ENCODE peak calls at places on chromosomes 1 and 21, in nine cellular contexts. G, E, A, X, O, M, Y, Q and J are unnamed samples. For H3K4me1, the result is how much of the 10 kb centered on the place peaks cover.

GRCh38 chr1:2314803-2315710 is 76.3 kb downstream of the MORN1 start:
- DNase-seq in Y (peak), X (peak), A (peak), E (no peak), Q (no peak), O (peak), M (no peak), G (peak), J (no peak)

GRCh38 chr1:96487961-96488360 is 233.6 kb upstream of the PTBP2 start:
- DNase-seq in X (no peak), G (peak), M (no peak), O (no peak), Y (no peak), E (no peak), A (no peak), Q (no peak), J (no peak)

GRCh38 chr1:12112711-12113161 is 49.6 kb downstream of the TNFRSF8 start:
- DNase-seq in E (no peak), O (no peak), Q (no peak), M (no peak), X (no peak), Y (no peak), G (no peak), A (no peak), J (no peak)

GRCh38 chr1:205465392-205465791 is 9.5 kb upstream of the BLACAT1 start:
- DNase-seq in X (no peak), G (no peak), E (no peak), Q (no peak), O (no peak), Y (no peak), M (no peak), A (no peak), J (no peak)

GRCh38 chr1:86207323-86207722 is 50.8 kb upstream of the COL24A1 start:
- DNase-seq in X (peak), G (peak), Y (no peak), Q (no peak), E (peak), A (no peak), M (no peak), O (peak), J (no peak)

GRCh38 chr1:1996207-1996651 is 7.4 kb downstream of the CFAP74 start:
- DNase-seq in G (peak), M (no peak), A (no peak), O (no peak), Y (no peak), E (no peak), Q (no peak), X (no peak), J (no peak)

GRCh38 chr21:25907573-25908275 is 173.0 kb downstream of the GABPA start:
- DNase-seq in O (no peak), X (no peak), M (no peak), G (peak), E (peak), Q (no peak), A (no peak), Y (no peak), J (no peak)

GRCh38 chr1:162475089-162475488 is 22.5 kb upstream of the UHMK1 start:
- DNase-seq in E (no peak), X (no peak), A (no peak), G (no peak), M (no peak), Y (peak), O (no peak), Q (no peak), J (no peak)

GRCh38 chr1:229116114-229116513 is 154.8 kb upstream of the RAB4A start:
- DNase-seq in X (no peak), Y (no peak), M (no peak), Q (no peak), A (no peak), O (no peak), E (no peak), G (peak), J (no peak)

GRCh38 chr1:43396059-43396458 is 6.4 kb downstream of the SZT2 start:
- DNase-seq in A (no peak), Q (no peak), E (no peak), O (no peak), Y (no peak), M (no peak), G (no peak), X (peak), J (no peak)

GRCh38 chr1:230340778-230341546 is 85.2 kb downstream of the PGBD5 start:
- DNase-seq in O (peak), E (peak), M (no peak), Y (no peak), X (no peak), G (no peak), Q (no peak), A (no peak), J (no peak)

GRCh38 chr1:211490038-211490678 is 1.8 kb downstream of the RD3 start:
- DNase-seq in O (no peak), A (no peak), M (no peak), Y (no peak), E (no peak), X (no peak), G (no peak), Q (no peak), J (no peak)

GRCh38 chr1:180165509-180166435 is 11.1 kb downstream of the QSOX1 start:
- DNase-seq in X (no peak), Q (no peak), A (no peak), E (no peak), G (no peak), O (no peak), M (no peak), Y (no peak), J (no peak)
- H3K4me1 ChIP-seq in X (under half), Q (under half), A (half or more), E (under half), G (under half), O (under half), M (half or more), Y (under half), J (under half)

DNA sequence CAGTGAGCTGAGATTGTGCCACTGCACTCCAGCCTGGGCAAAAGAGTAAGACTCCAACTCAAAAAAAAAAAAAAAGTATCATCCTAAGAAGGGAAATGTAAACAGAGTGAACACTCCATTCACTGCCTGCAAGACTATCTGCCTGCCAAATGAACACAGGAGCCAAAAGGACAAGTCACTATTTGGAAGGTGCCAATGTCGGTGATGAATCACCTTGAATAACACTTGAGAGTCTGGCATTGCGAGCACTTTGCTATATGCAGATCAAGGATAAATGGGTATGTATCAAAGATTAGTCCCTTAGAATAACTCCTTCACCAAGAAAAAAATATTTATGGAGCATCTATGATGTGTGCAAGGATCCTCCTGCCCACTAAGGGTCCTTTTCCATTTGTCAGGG is 6.6 kb downstream of the UBR4 start:
- DNase-seq in E (peak), X (peak), G (peak), M (peak), A (no peak), Q (no peak), O (no peak), Y (no peak), J (peak)
- H3K4me1 ChIP-seq in E (under half), X (under half), G (under half), M (under half), A (under half), Q (under half), O (under half), Y (under half), J (under half)

DNA sequence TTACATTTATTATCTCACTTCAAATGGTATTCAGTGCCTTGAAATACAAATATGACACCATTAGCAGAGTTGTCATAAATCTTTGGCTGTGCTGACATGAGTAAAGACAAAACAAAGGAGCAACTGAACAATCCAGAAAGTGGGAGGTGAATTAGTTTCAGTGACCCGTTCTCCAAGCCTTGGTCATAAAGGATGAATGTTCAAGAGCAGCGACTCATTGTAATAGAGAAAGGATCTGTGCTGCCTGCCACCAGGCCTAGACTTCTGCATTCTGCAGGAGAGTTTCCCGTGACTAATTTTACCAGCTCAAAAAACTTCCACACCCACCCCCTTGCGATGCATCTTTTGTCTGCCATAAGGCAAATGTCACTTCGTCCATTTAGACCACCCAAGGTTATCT is 28.8 kb downstream of the PALMD start:
- DNase-seq in X (peak), Y (no peak), A (no peak), E (no peak), Q (no peak), M (no peak), O (no peak), G (no peak), J (no peak)
- H3K4me1 ChIP-seq in X (under half), Y (under half), A (under half), E (under half), Q (under half), M (under half), O (under half), G (under half), J (under half)

DNA sequence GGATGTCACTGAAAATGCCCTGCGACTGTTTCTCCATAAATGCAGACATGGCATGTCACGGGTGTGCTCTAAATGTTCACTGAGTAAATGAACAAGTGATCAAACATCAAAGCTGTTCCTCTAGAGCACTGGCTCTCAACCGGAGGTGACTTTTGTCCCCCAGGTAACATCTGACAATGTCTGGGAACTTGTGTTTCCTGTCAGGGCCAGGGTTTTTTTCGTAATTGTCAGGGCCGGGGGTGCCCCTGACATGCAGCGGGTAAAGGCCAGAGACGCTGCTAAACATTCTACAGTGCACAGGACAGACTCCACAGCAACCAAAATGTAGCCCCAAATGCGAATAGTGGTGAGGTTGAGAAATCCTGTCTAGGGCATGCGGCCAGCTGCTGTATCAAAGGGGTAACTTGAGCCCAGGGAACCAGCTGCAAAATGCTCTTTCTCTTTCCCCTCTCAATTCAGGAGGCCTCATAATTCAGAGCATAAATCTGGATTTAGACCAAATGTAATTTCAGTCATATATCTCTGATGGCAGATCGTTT is 2.0 kb downstream of the ALDH4A1 start:
- DNase-seq in Q (no peak), A (no peak), X (no peak), M (no peak), E (no peak), G (peak), O (no peak), Y (no peak), J (no peak)
- H3K4me1 ChIP-seq in Q (under half), A (under half), X (under half), M (under half), E (under half), G (under half), O (under half), Y (under half), J (under half)

GRCh38 chr1:64499011-64499410 is 29.1 kb downstream of the CACHD1 start:
- DNase-seq in X (no peak), G (no peak), A (no peak), Y (no peak), O (no peak), M (no peak), Q (no peak), E (no peak), J (no peak)

GRCh38 chr1:64494659-64495058 is 24.7 kb downstream of the CACHD1 start:
- DNase-seq in A (no peak), G (no peak), E (no peak), Y (no peak), Q (no peak), M (no peak), O (no peak), X (no peak), J (no peak)

GRCh38 chr1:64495878-64496277 is 25.9 kb downstream of the CACHD1 start:
- DNase-seq in O (no peak), X (peak), Y (no peak), G (no peak), M (no peak), Q (no peak), E (no peak), A (no peak), J (no peak)

GRCh38 chr1:64499966-64500365 is 30.0 kb downstream of the CACHD1 start:
- DNase-seq in O (no peak), Y (no peak), Q (no peak), M (no peak), G (no peak), E (no peak), X (peak), A (no peak), J (no peak)

DNA sequence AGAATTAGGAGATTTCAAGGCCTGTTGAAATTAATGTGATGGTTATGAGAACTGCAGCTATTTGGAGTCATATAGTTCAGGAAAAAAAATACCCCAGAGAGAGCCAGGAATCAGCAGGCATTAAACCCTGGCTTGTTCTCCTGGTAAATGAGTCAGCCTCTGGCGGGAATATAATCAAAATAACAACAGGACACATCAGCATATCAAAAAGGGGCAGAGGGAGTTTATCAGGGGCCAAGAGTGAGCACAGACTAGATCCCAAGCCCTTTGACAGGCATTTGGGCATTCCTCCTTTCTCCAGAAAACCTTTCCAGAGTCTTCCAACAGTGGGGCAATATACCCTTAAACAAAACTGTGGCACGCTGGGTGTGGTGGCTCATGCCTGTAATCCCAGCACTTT is 27.6 kb downstream of the CACHD1 start:
- DNase-seq in O (no peak), X (no peak), M (no peak), G (no peak), A (no peak), Y (no peak), Q (no peak), E (no peak), J (no peak)
- H3K4me1 ChIP-seq in O (under half), X (under half), M (under half), G (under half), A (under half), Y (under half), Q (under half), E (under half), J (under half)

DNA sequence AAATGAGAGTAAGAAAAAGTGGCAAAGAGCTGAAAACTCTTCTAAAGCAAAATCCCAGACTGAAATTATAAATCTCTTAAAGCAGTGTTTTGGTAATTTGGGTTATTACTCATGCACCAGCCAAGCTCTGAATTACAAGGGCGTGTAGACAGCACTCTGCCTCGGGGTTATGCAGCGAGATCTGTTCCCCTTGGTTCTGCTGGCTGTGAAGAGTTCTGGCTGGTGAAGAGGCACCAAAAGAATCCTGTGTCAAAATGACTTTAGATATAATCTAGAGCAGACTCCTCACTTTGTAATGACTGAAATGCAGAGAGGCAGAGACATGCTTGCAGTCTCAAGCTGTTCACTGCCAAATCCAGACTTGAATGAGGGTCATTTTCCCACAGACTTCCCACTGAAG is 461.8 kb upstream of the CXADR start:
- DNase-seq in G (no peak), E (no peak), Y (no peak), A (no peak), M (no peak), O (no peak), X (no peak), Q (no peak), J (no peak)
- H3K4me1 ChIP-seq in G (under half), E (under half), Y (under half), A (under half), M (under half), O (under half), X (under half), Q (under half), J (under half)

GRCh38 chr1:15802234-15802965 is 5.0 kb downstream of the UQCRHL start:
- DNase-seq in G (peak), O (no peak), A (no peak), E (no peak), M (no peak), Y (no peak), X (peak), Q (no peak), J (no peak)

GRCh38 chr1:15799004-15799867 is 8.2 kb downstream of the UQCRHL start:
- DNase-seq in X (peak), Q (peak), E (peak), Y (no peak), G (peak), M (peak), O (no peak), A (peak), J (peak)

GRCh38 chr1:15799928-15800835 is 7.3 kb downstream of the UQCRHL start:
- DNase-seq in X (peak), Q (peak), O (peak), A (peak), M (peak), Y (no peak), G (peak), E (peak), J (no peak)

GRCh38 chr1:15796086-15796462 is 11.4 kb downstream of the UQCRHL start:
- DNase-seq in M (no peak), G (no peak), Q (no peak), O (no peak), X (no peak), Y (no peak), A (no peak), E (no peak), J (no peak)

DNA sequence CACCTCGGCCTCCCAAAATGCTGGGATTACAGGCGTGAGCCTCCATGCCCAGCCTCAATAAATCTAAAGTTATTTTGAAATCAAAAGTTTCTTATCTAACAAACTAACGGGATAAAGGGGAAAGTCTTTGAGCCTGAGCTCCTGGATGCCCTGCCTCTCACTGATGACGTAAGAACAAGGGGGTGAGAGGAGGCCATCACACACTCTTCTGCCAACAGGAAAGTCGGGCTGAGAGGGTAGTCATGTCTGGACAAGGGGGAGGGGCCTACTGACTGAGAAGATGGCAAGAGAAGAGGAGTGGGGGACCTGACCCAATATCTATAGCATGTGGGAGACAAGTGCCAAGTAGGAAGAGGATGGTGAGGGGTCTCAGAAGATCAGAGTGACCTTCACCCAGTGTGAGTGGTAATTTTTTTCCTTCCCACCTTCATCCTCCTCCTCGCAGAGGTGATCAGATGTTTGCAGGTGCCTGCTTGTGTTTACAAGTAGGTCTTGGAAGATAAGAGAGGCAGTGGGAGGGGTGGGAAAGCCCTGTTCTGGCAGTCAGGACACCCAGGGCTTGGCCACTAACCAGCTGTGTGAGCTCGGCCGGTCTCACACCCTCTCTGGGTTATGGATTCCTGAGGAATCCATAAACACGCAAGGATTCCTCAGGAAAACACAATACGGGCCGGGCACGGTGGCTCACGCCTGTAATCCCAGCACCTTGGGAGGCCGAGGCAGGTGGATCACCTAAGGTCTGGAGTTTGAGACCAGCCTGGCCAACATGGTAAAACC is 9.6 kb downstream of the UQCRHL start:
- DNase-seq in X (peak), G (peak), E (peak), A (no peak), O (no peak), Q (no peak), M (no peak), Y (no peak), J (no peak)
- H3K4me1 ChIP-seq in X (half or more), G (under half), E (under half), A (under half), O (under half), Q (under half), M (half or more), Y (under half), J (half or more)

DNA sequence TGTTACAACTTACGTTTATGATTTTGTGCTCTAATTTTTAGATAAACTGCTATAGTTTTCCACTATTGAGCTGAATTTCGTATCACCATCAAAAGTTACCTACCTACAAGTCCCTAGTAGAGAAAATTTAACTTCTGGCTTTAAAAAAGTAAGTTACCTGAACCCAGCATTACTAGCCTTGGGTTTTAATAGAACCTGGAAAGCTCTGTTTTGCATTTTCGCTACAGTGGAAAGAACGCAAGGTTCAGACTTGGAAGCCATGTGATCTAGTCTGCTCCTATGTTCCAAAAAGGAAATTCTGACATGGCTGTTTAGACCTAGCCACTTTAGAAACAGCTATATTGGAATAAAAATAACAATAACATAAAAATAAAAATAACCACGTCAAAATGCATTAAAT is 110.5 kb downstream of the SLC45A1 start:
- DNase-seq in G (no peak), O (no peak), M (no peak), X (no peak), A (no peak), Q (no peak), E (no peak), Y (peak), J (no peak)
- H3K4me1 ChIP-seq in G (under half), O (under half), M (under half), X (under half), A (under half), Q (under half), E (under half), Y (half or more), J (under half)

DNA sequence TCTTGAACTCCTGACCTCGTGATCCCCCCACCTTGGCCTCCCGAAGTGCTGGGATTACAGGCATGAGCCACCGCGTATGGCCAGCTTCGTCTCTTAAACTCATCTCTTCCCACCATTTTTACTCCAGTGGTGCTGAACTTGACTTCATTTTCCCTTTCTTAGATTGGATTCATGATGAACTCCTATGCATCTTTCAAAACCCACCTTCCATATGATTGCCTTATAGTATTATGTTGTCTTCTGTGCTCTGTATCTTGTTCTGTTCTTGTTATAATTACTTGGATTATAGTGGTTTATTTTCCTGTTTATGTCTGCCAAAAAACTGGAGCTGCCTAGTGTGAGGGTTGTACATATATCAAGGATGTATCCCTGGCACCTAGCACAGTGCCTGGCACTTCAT is 110.8 kb upstream of the GADD45A start:
- DNase-seq in A (no peak), O (no peak), E (no peak), X (no peak), Y (no peak), Q (no peak), M (no peak), G (no peak), J (no peak)
- H3K4me1 ChIP-seq in A (under half), O (under half), E (under half), X (under half), Y (under half), Q (under half), M (half or more), G (under half), J (under half)